ENCODE peak calls at places on chromosomes 2 and 18, in four cellular contexts. Z, T, J and F are unnamed samples.

GRCh38 chr2:73907840-73908452 is 15.1 kb downstream of the ACTG2 start:
- DNase-seq in Z (peak), T (no peak), J (peak), F (peak)

GRCh38 chr2:112153179-112153490 is 14.9 kb downstream of the FBLN7 start:
- DNase-seq in Z (no peak), T (no peak), J (peak), F (no peak)

GRCh38 chr2:160109939-160110673 is 47.7 kb upstream of the PLA2R1 start:
- DNase-seq in Z (peak), T (no peak), J (peak), F (peak)

GRCh38 chr2:43075054-43075593 is 151.3 kb downstream of the ZFP36L2 start:
- DNase-seq in Z (peak), T (no peak), J (peak), F (no peak)

GRCh38 chr2:133886735-133887675 is 318.7 kb upstream of the NCKAP5 start:
- DNase-seq in Z (peak), T (peak), J (peak), F (peak)

GRCh38 chr18:50839341-50839740 is 19.5 kb upstream of the MRO start:
- DNase-seq in Z (no peak), T (no peak), J (no peak), F (no peak)

GRCh38 chr2:221434155-221434554 is 137.9 kb downstream of the EPHA4 start:
- DNase-seq in Z (no peak), T (no peak), J (no peak), F (no peak)

GRCh38 chr18:76435321-76435989 is 59.6 kb downstream of the ZNF516 start:
- DNase-seq in Z (no peak), T (no peak), J (no peak), F (no peak)

GRCh38 chr18:43563780-43564179 is 286.5 kb upstream of the SYT4 start:
- DNase-seq in Z (peak), T (no peak), J (peak), F (no peak)

GRCh38 chr2:9341351-9341887 is 81.9 kb downstream of the ITGB1BP1 start:
- DNase-seq in Z (no peak), T (no peak), J (no peak), F (no peak)

GRCh38 chr2:96970248-96970875 is 16.0 kb downstream of the FAM178B start:
- DNase-seq in Z (no peak), T (peak), J (no peak), F (no peak)

GRCh38 chr18:46502444-46502843 is 154.6 kb downstream of the LOXHD1 start:
- DNase-seq in Z (peak), T (no peak), J (no peak), F (no peak)

GRCh38 chr18:80227472-80227871 is 19.8 kb downstream of the PARD6G start:
- DNase-seq in Z (no peak), T (no peak), J (no peak), F (no peak)

GRCh38 chr2:134447669-134448068 is 193.8 kb downstream of the MGAT5 start:
- DNase-seq in Z (no peak), T (no peak), J (no peak), F (no peak)

GRCh38 chr18:7116001-7116831 is 1.4 kb downstream of the LAMA1 start:
- DNase-seq in Z (peak), T (no peak), J (no peak), F (no peak)

GRCh38 chr2:227411320-227411989 is 23.7 kb upstream of the SCYGR1 start:
- DNase-seq in Z (peak), T (no peak), J (peak), F (peak)

GRCh38 chr2:225434014-225434413 is 34.5 kb downstream of the NYAP2 start:
- DNase-seq in Z (no peak), T (no peak), J (no peak), F (no peak)

GRCh38 chr18:57210101-57210661 is 63.3 kb downstream of the BOD1L2 start:
- DNase-seq in Z (peak), T (no peak), J (peak), F (no peak)

GRCh38 chr2:121134728-121135127 is 150.3 kb downstream of the TFCP2L1 start:
- DNase-seq in Z (no peak), T (no peak), J (no peak), F (no peak)

GRCh38 chr18:32074206-32074605 is 17.5 kb upstream of the RNF138 start:
- DNase-seq in Z (no peak), T (no peak), J (no peak), F (no peak)

GRCh38 chr2:217903142-217903858 is 99.5 kb downstream of the TNS1 start:
- DNase-seq in Z (no peak), T (no peak), J (no peak), F (no peak)

GRCh38 chr2:78861546-78861945 is 164.0 kb upstream of the REG3G start:
- DNase-seq in Z (no peak), T (no peak), J (no peak), F (peak)

GRCh38 chr18:77071711-77072292 is 60.8 kb downstream of the MBP start:
- DNase-seq in Z (peak), T (no peak), J (peak), F (no peak)

GRCh38 chr18:13813271-13813849 is 10.6 kb upstream of the MC5R start:
- DNase-seq in Z (peak), T (no peak), J (peak), F (peak)

GRCh38 chr2:114068438-114068837 is 178.5 kb downstream of the ACTR3 start:
- DNase-seq in Z (peak), T (no peak), J (no peak), F (no peak)

GRCh38 chr18:25805323-25805722 is 285.1 kb downstream of the SS18 start:
- DNase-seq in Z (peak), T (no peak), J (peak), F (no peak)

GRCh38 chr2:172839446-172839845 is 103.8 kb downstream of the RAPGEF4 start:
- DNase-seq in Z (no peak), T (no peak), J (no peak), F (no peak)

GRCh38 chr2:229852565-229852964 is 69.2 kb downstream of the TRIP12 start:
- DNase-seq in Z (peak), T (no peak), J (peak), F (peak)

GRCh38 chr18:75213610-75214009 is 3.0 kb downstream of the TSHZ1 start:
- DNase-seq in Z (peak), T (no peak), J (peak), F (no peak)

GRCh38 chr2:226790436-226790835 is 9.2 kb downstream of the IRS1 start:
- DNase-seq in Z (peak), T (no peak), J (peak), F (no peak)

GRCh38 chr2:198762456-198762855 is 695.3 kb downstream of the SATB2 start:
- DNase-seq in Z (no peak), T (no peak), J (no peak), F (no peak)

GRCh38 chr2:18518116-18519111 is 42.0 kb downstream of the RDH14 start:
- DNase-seq in Z (peak), T (no peak), J (peak), F (no peak)

GRCh38 chr2:26172866-26173595 is at the start of gene GAREM2:
- DNase-seq in Z (no peak), T (no peak), J (no peak), F (no peak)

GRCh38 chr2:26016012-26016742 is 17.7 kb upstream of the RAB10 start:
- DNase-seq in Z (peak), T (no peak), J (no peak), F (no peak)

GRCh38 chr2:237483018-237483731 is 3.9 kb upstream of the MLPH start:
- DNase-seq in Z (peak), T (peak), J (peak), F (no peak)

GRCh38 chr2:27029051-27029450 is 3.7 kb upstream of the TMEM214 start:
- DNase-seq in Z (no peak), T (no peak), J (no peak), F (no peak)

GRCh38 chr18:54222922-54223567 is 1.4 kb downstream of the MBD2 start:
- DNase-seq in Z (no peak), T (no peak), J (no peak), F (no peak)

GRCh38 chr2:232537079-232537478 is 2.4 kb upstream of the CHRNG start:
- DNase-seq in Z (no peak), T (peak), J (no peak), F (peak)
- TF ChIP-seq CTCF in Z (peak), T (peak), J (peak), F (no peak)

DNA sequence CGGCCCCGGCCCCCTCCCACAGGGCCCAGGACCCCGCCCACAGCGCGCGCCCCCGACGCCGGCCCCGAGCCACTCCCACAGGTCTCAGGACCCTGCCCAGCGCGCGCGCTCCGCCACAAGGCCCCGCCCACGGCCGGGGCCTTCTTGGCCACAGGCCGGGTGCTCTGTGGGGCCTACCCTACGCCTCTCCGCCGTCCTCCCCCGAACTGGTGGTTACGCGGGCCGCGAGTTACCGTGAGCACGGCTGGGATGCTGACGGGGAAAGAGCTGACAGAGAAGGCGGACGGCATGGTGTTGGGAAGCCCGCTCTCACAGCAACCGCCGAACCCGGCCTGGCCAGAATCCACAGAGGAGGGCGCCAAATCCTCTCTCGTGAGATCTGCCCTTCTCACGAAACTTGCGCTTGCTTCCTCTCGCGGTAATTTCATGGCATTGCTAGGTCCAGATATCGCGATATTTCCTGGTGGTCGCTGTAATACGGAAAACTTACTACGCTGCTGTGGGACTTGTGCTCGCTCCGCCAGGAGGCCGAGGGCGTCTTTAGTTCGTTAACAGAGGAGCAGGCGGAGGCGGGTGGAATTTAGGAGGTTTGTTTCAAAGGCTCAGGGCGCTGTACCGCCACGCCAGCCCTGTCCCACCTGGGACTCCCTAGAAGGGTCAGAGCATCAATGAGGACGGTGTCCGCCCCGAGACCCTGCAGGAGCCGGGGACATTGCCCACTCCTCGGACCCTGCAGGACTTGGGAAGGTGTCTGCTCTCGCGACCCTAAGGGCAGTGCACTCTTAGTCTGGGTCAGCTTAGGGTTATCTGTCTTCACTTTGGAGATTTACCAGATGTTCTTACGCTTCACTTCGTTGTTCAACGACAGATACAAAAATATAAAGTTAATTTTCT is at the start of gene TMEM18:
- DNase-seq in Z (peak), T (peak), J (peak), F (peak)
- TF ChIP-seq CTCF in Z (peak), T (peak), J (peak), F (peak)

DNA sequence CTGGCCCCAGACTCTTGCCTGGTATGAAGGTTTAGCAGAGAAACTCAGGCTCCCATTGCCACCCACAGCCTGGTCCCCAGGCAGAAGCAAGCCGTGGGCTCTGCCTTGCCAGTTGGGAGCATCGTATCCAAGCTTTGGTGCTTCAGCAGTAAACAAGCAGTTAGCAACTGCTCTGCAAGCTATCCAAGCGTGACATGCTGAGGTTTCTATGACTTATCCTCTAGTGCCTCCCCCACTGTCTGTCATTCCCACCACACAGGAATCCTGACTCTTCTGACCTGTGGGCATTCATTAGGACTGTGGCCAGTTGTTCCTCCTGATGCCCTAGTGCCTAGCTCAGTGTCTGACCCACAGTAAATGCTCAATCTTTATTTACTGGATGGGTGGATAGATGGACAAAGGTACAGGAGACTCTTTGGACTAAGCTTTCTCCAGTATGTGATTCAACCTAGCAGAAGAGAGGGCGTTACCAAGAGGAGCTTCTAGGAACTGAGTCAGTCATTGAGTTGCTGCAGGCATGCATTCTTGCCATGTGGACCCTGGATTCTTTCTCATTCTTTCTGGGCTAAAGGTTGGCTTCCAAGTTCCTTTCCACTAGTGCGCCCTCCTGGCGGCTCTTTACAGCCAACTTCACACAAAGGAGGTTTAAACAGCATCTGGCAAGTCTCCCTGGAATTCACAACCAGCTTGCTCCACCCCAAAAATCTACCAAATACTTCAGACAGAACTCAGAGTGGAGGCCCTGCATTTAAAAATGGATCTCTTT is 40.6 kb upstream of the MRPL19 start:
- DNase-seq in Z (peak), T (peak), J (peak), F (no peak)
- TF ChIP-seq CTCF in Z (peak), T (no peak), J (peak), F (no peak)

DNA sequence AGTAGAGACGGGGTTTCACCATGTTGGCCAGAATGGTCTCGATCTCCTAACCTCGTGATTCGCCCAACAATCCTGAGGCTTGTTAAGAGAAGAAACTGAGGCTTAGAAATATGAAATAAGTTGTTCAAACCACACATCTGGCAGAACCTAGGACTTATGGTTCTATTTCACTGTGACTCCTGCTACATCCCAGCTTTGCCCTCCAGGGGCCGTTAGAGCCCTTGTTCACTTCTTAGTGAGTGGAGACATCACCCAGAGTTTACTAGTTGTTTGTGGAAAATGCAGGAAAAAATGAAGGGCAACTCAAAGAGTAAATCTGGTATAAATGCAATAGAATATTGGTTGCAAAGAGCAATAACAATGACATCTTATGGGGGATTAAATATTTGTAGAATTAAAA is 43.9 kb downstream of the MARCHF4 start:
- DNase-seq in Z (no peak), T (no peak), J (no peak), F (no peak)
- TF ChIP-seq CTCF in Z (peak), T (no peak), J (peak), F (no peak)

DNA sequence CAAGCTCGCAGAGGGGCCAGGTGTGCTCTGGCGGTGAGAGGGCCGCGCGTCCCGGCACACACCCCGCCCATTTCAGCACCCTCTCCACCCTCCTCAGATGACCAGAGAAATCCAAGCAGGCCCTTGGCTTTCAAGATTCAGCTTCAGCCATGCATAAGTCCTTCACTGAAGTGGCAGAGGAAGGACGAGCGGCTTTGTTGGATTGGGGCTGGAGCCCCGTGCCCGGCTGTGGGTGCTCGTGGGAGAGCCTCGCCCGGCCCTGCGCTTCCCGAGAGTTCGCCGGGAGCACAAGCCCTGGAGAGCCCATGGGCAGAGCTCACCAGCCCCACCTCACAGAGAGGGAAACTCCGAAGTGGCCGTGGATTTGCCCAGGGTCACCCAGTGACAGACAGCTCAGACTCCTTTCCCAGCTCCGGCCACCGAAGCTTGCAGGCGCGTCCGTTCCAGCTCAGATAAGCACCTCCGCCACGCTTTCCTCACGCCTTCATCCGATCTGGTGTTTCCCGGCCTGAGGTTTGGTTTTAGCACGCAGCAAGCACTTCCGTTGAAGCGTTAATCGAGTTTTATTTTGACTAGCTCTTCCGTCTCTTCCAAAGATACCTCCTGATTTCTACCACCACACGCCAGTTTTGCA is 45.6 kb upstream of the MTCL1 start:
- DNase-seq in Z (no peak), T (no peak), J (no peak), F (no peak)
- TF ChIP-seq CTCF in Z (no peak), T (no peak), J (no peak), F (no peak)

GRCh38 chr2:232333361-232334135 is 45.0 kb upstream of the ALPP start:
- DNase-seq in Z (no peak), T (peak), J (no peak), F (no peak)
- TF ChIP-seq CTCF in Z (peak), T (peak), J (peak), F (peak)

GRCh38 chr2:145593991-145594702 is 1074.2 kb upstream of the ZEB2 start:
- DNase-seq in Z (peak), T (no peak), J (peak), F (no peak)
- TF ChIP-seq CTCF in Z (no peak), T (no peak), J (peak), F (no peak)

GRCh38 chr2:8126783-8127182 is 555.1 kb upstream of the ID2 start:
- DNase-seq in Z (no peak), T (no peak), J (no peak), F (no peak)

GRCh38 chr2:8123464-8123863 is 558.4 kb upstream of the ID2 start:
- DNase-seq in Z (no peak), T (no peak), J (no peak), F (no peak)

GRCh38 chr2:8121826-8122505 is 559.9 kb upstream of the ID2 start:
- DNase-seq in Z (peak), T (no peak), J (peak), F (no peak)

GRCh38 chr2:8122506-8122898 is 559.4 kb upstream of the ID2 start:
- DNase-seq in Z (no peak), T (no peak), J (no peak), F (no peak)

DNA sequence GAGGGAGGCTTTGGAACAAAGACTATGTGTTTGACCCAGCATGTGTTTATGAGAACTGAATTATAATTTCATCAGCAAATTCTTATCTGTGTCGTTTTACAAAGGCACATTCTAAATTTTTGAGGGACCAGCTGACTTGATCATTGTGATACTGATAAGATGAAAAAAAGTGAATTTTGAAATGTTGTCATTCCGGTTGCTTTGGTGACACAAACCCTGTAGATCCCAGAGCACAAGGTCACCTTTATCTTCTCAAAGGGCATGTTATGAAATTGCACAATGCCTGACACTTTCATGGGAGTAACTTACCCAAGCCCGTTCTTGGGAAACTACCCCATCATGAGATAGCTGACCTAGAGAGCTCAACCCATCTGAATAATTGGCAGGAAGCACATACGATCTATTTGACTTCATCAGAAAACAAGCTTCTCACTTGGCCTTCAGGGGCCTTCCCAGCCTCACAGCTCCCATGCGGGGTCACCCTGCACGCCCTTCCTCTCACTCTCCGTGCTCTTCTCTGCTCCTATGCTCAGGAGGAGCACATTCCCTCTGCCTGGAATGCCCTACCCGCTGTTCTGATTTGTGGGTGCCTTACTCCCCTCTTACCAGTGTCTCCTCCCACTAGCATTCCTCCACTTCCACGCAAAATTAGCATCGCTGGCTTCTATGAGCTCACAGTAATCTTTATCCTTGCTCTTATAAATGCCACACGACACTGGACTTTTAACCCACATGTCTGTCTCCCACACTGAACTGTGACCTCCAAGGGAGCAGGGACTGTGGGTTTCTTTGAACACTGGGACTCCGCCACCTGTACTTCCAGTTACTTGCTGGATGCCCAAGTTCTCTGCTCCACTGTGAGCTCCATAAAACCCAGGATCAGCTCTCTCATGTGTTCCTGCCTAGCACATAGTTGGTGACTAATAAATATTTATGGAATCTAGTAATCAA is 555.8 kb upstream of the ID2 start:
- DNase-seq in Z (peak), T (no peak), J (no peak), F (no peak)
- TF ChIP-seq CTCF in Z (no peak), T (no peak), J (no peak), F (no peak)

GRCh38 chr2:46062637-46063412 is 234.4 kb upstream of the EPAS1 start:
- DNase-seq in Z (peak), T (peak), J (peak), F (peak)

GRCh38 chr2:46066116-46066515 is 231.1 kb upstream of the EPAS1 start:
- DNase-seq in Z (no peak), T (no peak), J (no peak), F (no peak)

GRCh38 chr2:46066591-46066990 is 230.6 kb upstream of the EPAS1 start:
- DNase-seq in Z (peak), T (no peak), J (peak), F (no peak)

GRCh38 chr2:46064396-46064795 is 232.8 kb upstream of the EPAS1 start:
- DNase-seq in Z (no peak), T (no peak), J (no peak), F (no peak)

GRCh38 chr2:46065152-46065551 is 232.1 kb upstream of the EPAS1 start:
- DNase-seq in Z (peak), T (no peak), J (peak), F (no peak)
- TF ChIP-seq CTCF in Z (no peak), T (no peak), J (no peak), F (no peak)